ENCODE peak calls at places on chromosome 14, in four cellular contexts. One of them, this sample, is unnamed.
A peak's percentile ranks its signal among the peaks of the same experiment; 100 is the strongest.

GRCh38 chr14:32201196-32201815 is 539 bp upstream of the RNU6-7 start:
- DNase-seq in occipital lobe: peak; percentile 43
- DNase-seq in cardiac muscle cell: peak; percentile 60
- DNase-seq in AG09309: no peak
- DNase-seq in this sample: peak; percentile 82

GRCh38 chr14:99679111-99679510 is 5.0 kb upstream of the CYP46A1 start:
- DNase-seq in cardiac muscle cell: no peak
- DNase-seq in occipital lobe: no peak
- DNase-seq in AG09309: no peak
- DNase-seq in this sample: no peak

GRCh38 chr14:34676516-34677211 is 37.7 kb downstream of the CFL2 start:
- DNase-seq in occipital lobe: no peak
- DNase-seq in cardiac muscle cell: no peak
- DNase-seq in AG09309: no peak
- DNase-seq in this sample: no peak

GRCh38 chr14:21852061-21852664 is 178.5 kb upstream of the OR4E1 start:
- DNase-seq in AG09309: no peak
- DNase-seq in occipital lobe: no peak
- DNase-seq in cardiac muscle cell: peak; percentile 35
- DNase-seq in this sample: peak; percentile 42

GRCh38 chr14:33068626-33069025 is 129.9 kb downstream of the NPAS3 start:
- DNase-seq in cardiac muscle cell: no peak
- DNase-seq in occipital lobe: no peak
- DNase-seq in AG09309: no peak
- DNase-seq in this sample: no peak

GRCh38 chr14:105491366-105492006 is 440 bp downstream of the TEDC1 start:
- DNase-seq in occipital lobe: no peak
- DNase-seq in AG09309: no peak
- DNase-seq in cardiac muscle cell: peak; percentile 32
- DNase-seq in this sample: peak; percentile 74

GRCh38 chr14:55099741-55100140 is 29.3 kb upstream of the LGALS3 start:
- DNase-seq in cardiac muscle cell: peak; percentile 73
- DNase-seq in AG09309: no peak
- DNase-seq in occipital lobe: no peak
- DNase-seq in this sample: no peak

GRCh38 chr14:73825551-73826188 is 26.0 kb upstream of the PTGR2 start:
- DNase-seq in occipital lobe: peak; percentile 15
- DNase-seq in cardiac muscle cell: peak; percentile 92
- DNase-seq in AG09309: peak; percentile 28
- DNase-seq in this sample: peak; percentile 89

GRCh38 chr14:63342381-63342780 is 23.6 kb upstream of the GPHB5 start:
- DNase-seq in cardiac muscle cell: peak; percentile 4
- DNase-seq in AG09309: no peak
- DNase-seq in occipital lobe: no peak
- DNase-seq in this sample: peak; percentile 43

GRCh38 chr14:20624495-20625070 is 16.9 kb downstream of the OR6S1 start:
- DNase-seq in cardiac muscle cell: peak; percentile 82
- DNase-seq in occipital lobe: no peak
- DNase-seq in AG09309: no peak
- DNase-seq in this sample: peak; percentile 68

GRCh38 chr14:97976861-97977260 is 1179.7 kb downstream of the VRK1 start:
- DNase-seq in AG09309: no peak
- DNase-seq in occipital lobe: no peak
- DNase-seq in cardiac muscle cell: no peak
- DNase-seq in this sample: no peak

GRCh38 chr14:92780444-92780843 is 13.7 kb upstream of the GOLGA5 start:
- DNase-seq in cardiac muscle cell: peak; percentile 32
- DNase-seq in AG09309: no peak
- DNase-seq in occipital lobe: no peak
- DNase-seq in this sample: no peak

GRCh38 chr14:79395061-79395460 is 816.2 kb downstream of the DIO2 start:
- DNase-seq in AG09309: peak; percentile 62
- DNase-seq in cardiac muscle cell: peak; percentile 21
- DNase-seq in occipital lobe: no peak
- DNase-seq in this sample: peak; percentile 74

GRCh38 chr14:53034036-53034435 is 83.2 kb upstream of the FERMT2 start:
- DNase-seq in AG09309: no peak
- DNase-seq in cardiac muscle cell: no peak
- DNase-seq in occipital lobe: no peak
- DNase-seq in this sample: no peak

GRCh38 chr14:23147676-23148075 is 28.6 kb upstream of the CEBPE start:
- DNase-seq in AG09309: no peak
- DNase-seq in occipital lobe: peak; percentile 36
- DNase-seq in cardiac muscle cell: peak; percentile 75
- DNase-seq in this sample: no peak

GRCh38 chr14:98725196-98725595 is 546.8 kb downstream of the BCL11B start:
- DNase-seq in cardiac muscle cell: no peak
- DNase-seq in occipital lobe: no peak
- DNase-seq in AG09309: no peak
- DNase-seq in this sample: no peak

This sample was measured in NCI-H460.